ENCODE peak calls at places on chromosome 18, in five cellular contexts. D is endothelial cell, Y is osteocyte, Z is foreskin fibroblast, V is psoas muscle. S is an unnamed sample.

GRCh38 chr18:68791801-68792200 is 6.1 kb upstream of the CCDC102B start:
- DNase-seq in V (no peak), Z (peak), Y (no peak), D (no peak), S (no peak)

GRCh38 chr18:59921384-59921891 is 21.6 kb downstream of the PMAIP1 start:
- DNase-seq in D (no peak), V (no peak), Z (peak), Y (no peak), S (no peak)

GRCh38 chr18:52499646-52500045 is 159.6 kb downstream of the DCC start:
- DNase-seq in Y (no peak), V (no peak), D (no peak), Z (peak), S (no peak)

GRCh38 chr18:76764296-76764901 is 58.0 kb upstream of the ZNF236 start:
- DNase-seq in V (no peak), Z (no peak), D (no peak), Y (peak), S (no peak)

GRCh38 chr18:72174972-72175649 is 369.0 kb downstream of the CBLN2 start:
- DNase-seq in Z (peak), Y (no peak), V (no peak), D (no peak), S (peak)

GRCh38 chr18:60649107-60649506 is 276.5 kb upstream of the MC4R start:
- DNase-seq in D (no peak), Z (no peak), V (no peak), Y (no peak), S (no peak)

GRCh38 chr18:27696148-27696547 is 480.8 kb downstream of the CDH2 start:
- DNase-seq in Z (no peak), Y (no peak), V (no peak), D (no peak), S (no peak)

GRCh38 chr18:12767580-12768155 is 64.8 kb downstream of the PSMG2 start:
- DNase-seq in Y (no peak), D (no peak), V (no peak), Z (no peak), S (no peak)

GRCh38 chr18:8260847-8261246 is 348.4 kb upstream of the RAB12 start:
- DNase-seq in Y (no peak), Z (no peak), D (no peak), V (no peak), S (no peak)

GRCh38 chr18:47595816-47596501 is 334.5 kb downstream of the SMAD2 start:
- DNase-seq in Z (no peak), D (peak), Y (no peak), V (no peak), S (no peak)

GRCh38 chr18:63152096-63152495 is 167.5 kb downstream of the BCL2 start:
- DNase-seq in Z (no peak), D (no peak), V (no peak), Y (no peak), S (no peak)

GRCh38 chr18:51070545-51070944 is 40.5 kb downstream of the SMAD4 start:
- DNase-seq in D (no peak), V (no peak), Z (peak), Y (no peak), S (peak)

GRCh38 chr18:62037012-62037742 is 144.4 kb upstream of the RNF152 start:
- DNase-seq in V (no peak), Y (no peak), D (no peak), Z (no peak), S (no peak)

GRCh38 chr18:79853993-79854364 is 56.2 kb downstream of the KCNG2 start:
- DNase-seq in D (no peak), V (no peak), Z (no peak), Y (peak), S (no peak)

GRCh38 chr18:58911241-58911640 is 46.6 kb downstream of the ZNF532 start:
- DNase-seq in Z (peak), V (no peak), D (no peak), Y (no peak), S (peak)

GRCh38 chr18:32937007-32937540 is 164.3 kb upstream of the KLHL14 start:
- DNase-seq in Z (no peak), Y (no peak), V (no peak), D (no peak), S (no peak)

GRCh38 chr18:79208882-79209281 is 139.7 kb downstream of the ATP9B start:
- DNase-seq in D (no peak), V (peak), Z (no peak), Y (no peak), S (no peak)

GRCh38 chr18:46160050-46160798 is 56.0 kb downstream of the HAUS1 start:
- DNase-seq in Y (no peak), Z (no peak), V (no peak), D (no peak), S (no peak)

GRCh38 chr18:23377669-23378469 is 75.2 kb upstream of the RIOK3 start:
- DNase-seq in D (no peak), Z (peak), Y (no peak), V (no peak), S (peak)

GRCh38 chr18:3048820-3049349 is 35.9 kb upstream of the LPIN2 start:
- DNase-seq in Y (no peak), Z (no peak), V (no peak), D (no peak), S (no peak)

GRCh38 chr18:76274470-76275289 is 220.4 kb downstream of the ZNF516 start:
- DNase-seq in Y (no peak), Z (peak), D (peak), V (no peak), S (no peak)

GRCh38 chr18:75879196-75879595 is 451.7 kb upstream of the SMIM21 start:
- DNase-seq in V (no peak), Z (no peak), Y (peak), D (no peak), S (no peak)

GRCh38 chr18:12422936-12423335 is 15.2 kb downstream of the PRELID3A start:
- DNase-seq in Y (no peak), Z (no peak), D (no peak), V (no peak), S (no peak)

GRCh38 chr18:46660955-46661749 is 4.1 kb upstream of the LOXHD1 start:
- DNase-seq in D (peak), Y (no peak), V (no peak), Z (peak), S (no peak)

GRCh38 chr18:48031011-48031480 is 100.6 kb upstream of the SMAD2 start:
- DNase-seq in Y (no peak), V (no peak), D (peak), Z (peak), S (no peak)

GRCh38 chr18:63788447-63789096 is 13.4 kb downstream of the SERPINB7 start:
- DNase-seq in Y (no peak), Z (peak), V (no peak), D (no peak), S (peak)

GRCh38 chr18:61998957-61999356 is 106.2 kb upstream of the RNF152 start:
- DNase-seq in D (no peak), V (no peak), Y (no peak), Z (peak), S (peak)

GRCh38 chr18:56108486-56109367 is 520.7 kb upstream of the TCF4 start:
- DNase-seq in D (no peak), Z (no peak), Y (no peak), V (no peak), S (no peak)

GRCh38 chr18:56112013-56112749 is 524.2 kb upstream of the TCF4 start:
- DNase-seq in V (no peak), Z (peak), D (no peak), Y (no peak), S (no peak)

GRCh38 chr18:56112984-56113383 is 525.0 kb upstream of the TCF4 start:
- DNase-seq in V (no peak), Y (no peak), Z (no peak), D (no peak), S (no peak)

DNA sequence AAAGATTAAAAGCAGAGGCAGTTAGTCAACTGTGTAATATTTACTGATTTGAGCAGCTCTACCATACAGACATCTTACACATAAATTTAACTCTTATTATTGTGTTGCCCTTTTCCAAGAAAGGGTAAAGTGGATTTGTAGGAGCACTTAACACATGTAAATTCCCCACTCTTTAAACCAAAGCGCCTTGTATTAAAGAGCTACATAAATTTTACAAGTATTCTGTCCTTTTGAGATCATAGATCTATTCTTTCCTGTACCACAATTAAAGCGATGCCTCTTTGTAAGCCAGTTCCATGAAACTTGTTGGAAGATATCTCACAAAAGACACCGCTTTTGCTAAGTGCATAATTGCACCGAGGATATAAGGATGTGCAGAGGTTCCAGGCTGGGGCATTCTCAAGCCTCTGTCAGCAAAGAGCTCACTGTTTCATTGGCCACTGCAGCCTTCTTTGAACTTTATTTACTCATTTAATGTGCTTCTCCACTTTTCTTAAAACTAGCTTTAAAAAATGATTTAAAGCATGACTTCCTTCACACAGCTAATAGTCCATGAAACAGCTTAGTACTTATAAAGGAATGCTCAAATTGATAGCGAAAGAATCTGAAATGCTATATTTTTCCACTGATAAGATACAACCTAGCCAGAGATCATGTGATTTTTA is 520.0 kb upstream of the TCF4 start:
- DNase-seq in Y (no peak), Z (no peak), D (no peak), V (no peak), S (no peak)
- TF ChIP-seq CTCF in Y (no peak), Z (no peak), D (no peak), V (no peak), S (no peak)

GRCh38 chr18:78017869-78018268 is 768.2 kb downstream of the GALR1 start:
- DNase-seq in V (no peak), Z (no peak), D (no peak), Y (no peak), S (no peak)

DNA sequence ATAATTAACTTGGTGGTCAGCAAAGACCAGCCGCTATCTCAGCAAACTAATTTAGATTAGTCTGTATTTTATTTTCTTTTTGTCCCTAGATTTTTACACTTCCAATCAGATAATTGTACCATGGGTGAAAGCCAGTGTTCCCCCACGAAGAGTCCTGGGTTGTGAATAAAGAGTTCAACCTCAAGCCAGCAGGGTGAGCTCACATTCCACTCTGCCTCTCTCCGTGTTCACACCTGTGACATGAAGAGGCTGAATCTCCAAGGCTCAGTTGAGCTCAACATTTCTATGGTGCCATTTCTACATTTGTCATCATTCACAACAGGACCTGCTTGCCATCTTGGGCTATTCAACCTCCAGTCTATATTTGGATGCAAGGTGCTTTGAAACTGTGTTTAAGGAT is 771.5 kb downstream of the GALR1 start:
- DNase-seq in Y (no peak), D (no peak), V (no peak), Z (no peak), S (no peak)
- TF ChIP-seq CTCF in Y (no peak), D (no peak), V (no peak), Z (no peak), S (no peak)

GRCh38 chr18:65994294-65994693 is 243.5 kb downstream of the CDH7 start:
- DNase-seq in Z (no peak), V (no peak), Y (no peak), D (no peak), S (no peak)
- TF ChIP-seq CTCF in Z (no peak), V (no peak), Y (no peak), D (no peak), S (no peak)

GRCh38 chr18:74115046-74115445 is 32.6 kb downstream of the FBXO15 start:
- DNase-seq in Y (no peak), D (no peak), V (no peak), Z (peak), S (no peak)

GRCh38 chr18:74110983-74111382 is 36.7 kb downstream of the FBXO15 start:
- DNase-seq in Y (no peak), Z (no peak), D (no peak), V (no peak), S (no peak)

GRCh38 chr18:74114206-74114605 is 33.4 kb downstream of the FBXO15 start:
- DNase-seq in D (no peak), Z (peak), Y (no peak), V (no peak), S (no peak)

GRCh38 chr18:74113711-74114110 is 33.9 kb downstream of the FBXO15 start:
- DNase-seq in D (no peak), Y (no peak), V (no peak), Z (peak), S (no peak)

GRCh38 chr18:74116628-74117554 is 30.7 kb downstream of the FBXO15 start:
- DNase-seq in Z (peak), Y (no peak), V (no peak), D (peak), S (peak)
- TF ChIP-seq CTCF in Z (peak), Y (peak), V (peak), D (peak), S (peak)

GRCh38 chr18:10231220-10231619 is 223.2 kb upstream of the APCDD1 start:
- DNase-seq in Y (no peak), V (no peak), Z (no peak), D (no peak), S (no peak)

GRCh38 chr18:10226971-10227370 is 227.5 kb upstream of the APCDD1 start:
- DNase-seq in D (no peak), Z (peak), V (no peak), Y (peak), S (no peak)

GRCh38 chr18:10232062-10232461 is 222.4 kb upstream of the APCDD1 start:
- DNase-seq in Y (no peak), V (no peak), D (no peak), Z (no peak), S (no peak)

GRCh38 chr18:10228380-10228779 is 226.1 kb upstream of the APCDD1 start:
- DNase-seq in Y (peak), D (no peak), Z (no peak), V (no peak), S (no peak)

DNA sequence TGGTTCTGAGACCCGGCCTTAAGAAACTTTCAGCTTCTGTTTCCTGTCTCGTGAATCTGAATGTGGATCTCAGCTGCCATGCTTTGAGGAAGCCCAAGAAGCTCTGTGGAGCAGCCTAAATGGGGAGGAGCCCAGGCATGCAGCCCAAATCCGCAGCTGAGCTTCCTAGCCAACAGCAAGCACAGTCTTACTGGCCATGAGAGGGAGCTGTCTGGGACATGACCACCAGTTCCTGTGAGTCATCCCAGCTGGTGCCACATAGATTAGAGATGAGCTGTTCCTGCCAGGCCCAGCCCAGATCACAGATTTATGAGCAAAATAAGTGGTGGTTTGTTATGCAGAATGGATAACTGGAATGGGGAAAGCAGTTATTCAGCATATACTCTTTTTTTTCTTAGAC is 224.4 kb upstream of the APCDD1 start:
- DNase-seq in Z (peak), V (no peak), D (no peak), Y (no peak), S (peak)
- TF ChIP-seq CTCF in Z (peak), V (no peak), D (no peak), Y (no peak), S (no peak)

DNA sequence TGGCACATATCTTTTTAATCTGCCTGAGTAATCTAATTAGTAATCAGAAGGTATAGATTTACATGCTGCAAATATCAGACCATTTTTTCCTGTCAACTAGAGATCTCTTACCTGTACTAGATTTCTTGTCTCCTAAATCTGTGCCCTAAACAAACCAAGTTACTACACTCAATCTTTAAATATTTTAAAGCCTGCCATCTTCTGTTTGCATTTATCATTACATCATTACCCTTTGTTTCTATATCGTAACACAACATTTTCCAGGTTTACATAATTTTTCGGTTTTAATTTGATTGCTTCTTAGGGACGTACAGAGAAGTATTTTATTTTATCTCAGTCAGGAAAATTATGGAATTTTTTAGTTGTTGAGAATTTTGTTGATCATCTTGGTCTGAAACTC is 25.7 kb downstream of the PSMA8 start:
- DNase-seq in Y (no peak), Z (peak), D (no peak), V (no peak), S (no peak)
- TF ChIP-seq CTCF in Y (peak), Z (no peak), D (no peak), V (no peak), S (peak)

GRCh38 chr18:54720590-54720989 is 107.7 kb upstream of the RAB27B start:
- DNase-seq in D (no peak), Y (no peak), V (no peak), Z (no peak), S (no peak)

GRCh38 chr18:54713386-54713785 is 114.9 kb upstream of the RAB27B start:
- DNase-seq in Y (no peak), Z (no peak), D (no peak), V (no peak), S (no peak)

GRCh38 chr18:54718436-54718773 is 109.9 kb upstream of the RAB27B start:
- DNase-seq in Z (no peak), V (no peak), Y (no peak), D (no peak), S (no peak)

GRCh38 chr18:54716586-54716985 is 111.7 kb upstream of the RAB27B start:
- DNase-seq in V (no peak), Y (no peak), Z (no peak), D (no peak), S (no peak)

GRCh38 chr18:54717673-54718435 is 110.4 kb upstream of the RAB27B start:
- DNase-seq in V (no peak), D (peak), Z (no peak), Y (no peak), S (no peak)
- TF ChIP-seq CTCF in V (no peak), D (no peak), Z (no peak), Y (no peak), S (no peak)